ENCODE peak calls at places on chromosomes 4 and X, in four cellular contexts. One of them, this sample, is unnamed.

GRCh38 chr4:80393246-80393969 is 57.9 kb downstream of the CFAP299 start:
- DNase-seq in foreskin fibroblast: peak; percentile 83
- DNase-seq in aorta: no peak
- DNase-seq in WTC11: no peak
- DNase-seq in this sample: no peak

GRCh38 chr4:38601244-38601915 is 62.6 kb upstream of the KLF3 start:
- DNase-seq in foreskin fibroblast: peak; percentile 53
- DNase-seq in aorta: no peak
- DNase-seq in WTC11: no peak
- DNase-seq in this sample: no peak

GRCh38 chr4:117660668-117661067 is 373.6 kb upstream of the NDST3 start:
- DNase-seq in foreskin fibroblast: no peak
- DNase-seq in aorta: no peak
- DNase-seq in WTC11: no peak
- DNase-seq in this sample: no peak

GRCh38 chr4:109433281-109434006 is at the start of gene SEC24B:
- DNase-seq in foreskin fibroblast: peak; percentile 90
- DNase-seq in aorta: peak; percentile 95
- DNase-seq in WTC11: peak; percentile 88
- DNase-seq in this sample: peak; percentile 93

GRCh38 chrX:37378399-37378798 is 29.2 kb downstream of the PRRG1 start:
- DNase-seq in foreskin fibroblast: peak; percentile 45
- DNase-seq in aorta: no peak
- DNase-seq in WTC11: no peak
- DNase-seq in this sample: no peak

GRCh38 chr4:111475696-111476095 is 669.6 kb upstream of the FAM241A start:
- DNase-seq in foreskin fibroblast: peak; percentile 8
- DNase-seq in aorta: no peak
- DNase-seq in WTC11: no peak
- DNase-seq in this sample: no peak

GRCh38 chrX:153055827-153056748 is at the start of gene PNMA3:
- DNase-seq in foreskin fibroblast: peak; percentile 16
- DNase-seq in aorta: no peak
- DNase-seq in WTC11: peak; percentile 20
- DNase-seq in this sample: peak; percentile 40

GRCh38 chr4:6999172-7000086 is 43.7 kb upstream of the TADA2B start:
- DNase-seq in foreskin fibroblast: no peak
- DNase-seq in aorta: no peak
- DNase-seq in WTC11: no peak
- DNase-seq in this sample: no peak

GRCh38 chr4:89836897-89837384 is at the start of gene SNCA:
- DNase-seq in foreskin fibroblast: peak; percentile 86
- DNase-seq in aorta: peak; percentile 73
- DNase-seq in WTC11: peak; percentile 87
- DNase-seq in this sample: peak; percentile 68

GRCh38 chr4:72006576-72006975 is 25.2 kb upstream of the NPFFR2 start:
- DNase-seq in foreskin fibroblast: no peak
- DNase-seq in aorta: no peak
- DNase-seq in WTC11: no peak
- DNase-seq in this sample: no peak

GRCh38 chr4:74320559-74321118 is 12.4 kb downstream of the EPGN start:
- DNase-seq in foreskin fibroblast: peak; percentile 71
- DNase-seq in aorta: no peak
- DNase-seq in WTC11: peak; percentile 52
- DNase-seq in this sample: peak; percentile 21

GRCh38 chr4:140018931-140019618 is 134.9 kb downstream of the MAML3 start:
- DNase-seq in foreskin fibroblast: peak; percentile 42
- DNase-seq in aorta: no peak
- DNase-seq in WTC11: no peak
- DNase-seq in this sample: no peak

GRCh38 chr4:99657801-99658200 is at the start of gene C4orf54:
- DNase-seq in foreskin fibroblast: no peak
- DNase-seq in aorta: no peak
- DNase-seq in WTC11: no peak
- DNase-seq in this sample: no peak

GRCh38 chrX:24167719-24168472 is 18.4 kb downstream of the ZFX start:
- DNase-seq in foreskin fibroblast: no peak
- DNase-seq in aorta: no peak
- DNase-seq in WTC11: no peak
- DNase-seq in this sample: no peak

GRCh38 chrX:101491943-101492342 is 6.7 kb downstream of the ARMCX4 start:
- DNase-seq in foreskin fibroblast: no peak
- DNase-seq in aorta: no peak
- DNase-seq in WTC11: no peak
- DNase-seq in this sample: no peak

GRCh38 chr4:89829470-89830138 is 7.4 kb downstream of the SNCA start:
- DNase-seq in foreskin fibroblast: peak; percentile 39
- DNase-seq in aorta: peak; percentile 55
- DNase-seq in WTC11: no peak
- DNase-seq in this sample: no peak

GRCh38 chr4:189124149-189124758 is 816.4 kb upstream of the FRG1 start:
- DNase-seq in foreskin fibroblast: peak; percentile 79
- DNase-seq in aorta: no peak
- DNase-seq in WTC11: peak; percentile 56
- DNase-seq in this sample: peak; percentile 64

GRCh38 chr4:165874799-165875371 is 1.8 kb downstream of the TLL1 start:
- DNase-seq in foreskin fibroblast: no peak
- DNase-seq in aorta: no peak
- DNase-seq in WTC11: peak; percentile 68
- DNase-seq in this sample: peak; percentile 72

GRCh38 chr4:98482847-98483806 is 175.3 kb downstream of the TSPAN5 start:
- DNase-seq in foreskin fibroblast: peak; percentile 65
- DNase-seq in aorta: no peak
- DNase-seq in WTC11: no peak
- DNase-seq in this sample: no peak

GRCh38 chr4:186723207-186724047 is at the start of gene FAT1:
- DNase-seq in foreskin fibroblast: peak; percentile 95
- DNase-seq in aorta: peak; percentile 76
- DNase-seq in WTC11: peak; percentile 60
- DNase-seq in this sample: peak; percentile 75

GRCh38 chr4:155629183-155629825 is 37.3 kb upstream of the GUCY1A1 start:
- DNase-seq in foreskin fibroblast: peak; percentile 55
- DNase-seq in aorta: no peak
- DNase-seq in WTC11: no peak
- DNase-seq in this sample: no peak

GRCh38 chr4:41146196-41146595 is 68.1 kb downstream of the APBB2 start:
- DNase-seq in foreskin fibroblast: no peak
- DNase-seq in aorta: no peak
- DNase-seq in WTC11: no peak
- DNase-seq in this sample: no peak

GRCh38 chr4:73606465-73606974 is 13.7 kb downstream of the RASSF6 start:
- DNase-seq in foreskin fibroblast: no peak
- DNase-seq in aorta: no peak
- DNase-seq in WTC11: no peak
- DNase-seq in this sample: no peak

GRCh38 chr4:151717271-151717670 is 43.5 kb downstream of the GATB start:
- DNase-seq in foreskin fibroblast: no peak
- DNase-seq in aorta: no peak
- DNase-seq in WTC11: no peak
- DNase-seq in this sample: no peak

GRCh38 chrX:115324194-115324593 is 34.7 kb downstream of the LUZP4 start:
- DNase-seq in foreskin fibroblast: peak; percentile 36
- DNase-seq in aorta: peak; percentile 66
- DNase-seq in WTC11: no peak
- DNase-seq in this sample: peak; percentile 30

GRCh38 chrX:104343408-104344129 is 88.8 kb upstream of the ESX1 start:
- DNase-seq in foreskin fibroblast: peak; percentile 74
- DNase-seq in aorta: no peak
- DNase-seq in WTC11: peak; percentile 59
- DNase-seq in this sample: peak; percentile 57

GRCh38 chr4:168868044-168868855 is 141.8 kb downstream of the CBR4 start:
- DNase-seq in foreskin fibroblast: peak; percentile 85
- DNase-seq in aorta: no peak
- DNase-seq in WTC11: no peak
- DNase-seq in this sample: no peak

GRCh38 chr4:144647095-144647959 is 1.4 kb downstream of the HHIP start:
- DNase-seq in foreskin fibroblast: peak; percentile 73
- DNase-seq in aorta: no peak
- DNase-seq in WTC11: peak; percentile 29
- DNase-seq in this sample: peak; percentile 43

GRCh38 chr4:123198706-123199105 is 197.9 kb upstream of the SPRY1 start:
- DNase-seq in foreskin fibroblast: no peak
- DNase-seq in aorta: no peak
- DNase-seq in WTC11: no peak
- DNase-seq in this sample: no peak

GRCh38 chr4:61202638-61203495 is 2.7 kb downstream of the ADGRL3 start:
- DNase-seq in foreskin fibroblast: peak; percentile 30
- DNase-seq in aorta: no peak
- DNase-seq in WTC11: peak; percentile 31
- DNase-seq in this sample: peak; percentile 48

GRCh38 chr4:26192921-26193894 is 127.6 kb upstream of the RBPJ start:
- DNase-seq in foreskin fibroblast: no peak
- DNase-seq in aorta: no peak
- DNase-seq in WTC11: no peak
- DNase-seq in this sample: no peak

GRCh38 chr4:3660086-3660927 is 105.9 kb upstream of the ADRA2C start:
- DNase-seq in foreskin fibroblast: no peak
- DNase-seq in aorta: no peak
- DNase-seq in WTC11: no peak
- DNase-seq in this sample: peak; percentile 24

GRCh38 chr4:127143460-127144190 is 489.1 kb upstream of the INTU start:
- DNase-seq in foreskin fibroblast: peak; percentile 52
- DNase-seq in aorta: no peak
- DNase-seq in WTC11: no peak
- DNase-seq in this sample: no peak

GRCh38 chrX:63434665-63435064 is 83.5 kb upstream of the SPIN4 start:
- DNase-seq in foreskin fibroblast: peak; percentile 3
- DNase-seq in aorta: no peak
- DNase-seq in WTC11: peak; percentile 19
- DNase-seq in this sample: no peak

GRCh38 chr4:149884046-149884445 is 68.4 kb upstream of the IQCM start:
- DNase-seq in foreskin fibroblast: peak; percentile 65
- DNase-seq in aorta: no peak
- DNase-seq in WTC11: no peak
- DNase-seq in this sample: no peak

GRCh38 chr4:119315036-119315435 is 6.9 kb downstream of the FABP2 start:
- DNase-seq in foreskin fibroblast: peak; percentile 44
- DNase-seq in aorta: no peak
- DNase-seq in WTC11: no peak
- DNase-seq in this sample: no peak

GRCh38 chrX:53631156-53631555 is 55.4 kb downstream of the HUWE1 start:
- DNase-seq in foreskin fibroblast: no peak
- DNase-seq in aorta: no peak
- DNase-seq in WTC11: no peak
- DNase-seq in this sample: no peak

GRCh38 chr4:41268721-41269517 is 12.2 kb downstream of the UCHL1 start:
- DNase-seq in foreskin fibroblast: no peak
- DNase-seq in aorta: no peak
- DNase-seq in WTC11: no peak
- DNase-seq in this sample: no peak

GRCh38 chr4:152936446-152937279 is 540 bp downstream of the FHDC1 start:
- DNase-seq in foreskin fibroblast: peak; percentile 58
- DNase-seq in aorta: peak; percentile 56
- DNase-seq in WTC11: peak; percentile 82
- DNase-seq in this sample: peak; percentile 23

GRCh38 chr4:109548655-109549054 is 11.4 kb upstream of the MCUB start:
- DNase-seq in foreskin fibroblast: peak; percentile 63
- DNase-seq in aorta: peak; percentile 72
- DNase-seq in WTC11: no peak
- DNase-seq in this sample: no peak

This sample was measured in testis.